ENCODE peak calls at places on chromosomes 5 and 9, in six cellular contexts. Y, L, F, R, K and C are unnamed samples.

GRCh38 chr9:14173730-14174129 is 140.2 kb downstream of the NFIB start:
- DNase-seq in Y (no peak), L (peak), F (no peak), R (no peak), K (no peak), C (no peak)

GRCh38 chr5:146340260-146341081 is 1.8 kb downstream of the POU4F3 start:
- DNase-seq in Y (no peak), L (peak), F (peak), R (peak), K (peak), C (peak)

GRCh38 chr9:22170990-22171663 is 162.0 kb upstream of the CDKN2B start:
- DNase-seq in Y (no peak), L (no peak), F (peak), R (no peak), K (no peak), C (no peak)

GRCh38 chr9:89508951-89509607 is 11.2 kb upstream of the SEMA4D start:
- DNase-seq in Y (no peak), L (no peak), F (no peak), R (no peak), K (no peak), C (no peak)

GRCh38 chr5:14265574-14265973 is 122.4 kb downstream of the TRIO start:
- DNase-seq in Y (peak), L (no peak), F (no peak), R (peak), K (peak), C (peak)

GRCh38 chr9:121349009-121349408 is 21.0 kb downstream of the STOM start:
- DNase-seq in Y (no peak), L (no peak), F (no peak), R (peak), K (peak), C (no peak)

GRCh38 chr5:114101153-114101552 is 260.7 kb upstream of the KCNN2 start:
- DNase-seq in Y (no peak), L (no peak), F (peak), R (peak), K (peak), C (peak)

GRCh38 chr5:36227046-36227445 is 14.7 kb downstream of the NADK2 start:
- DNase-seq in Y (no peak), L (no peak), F (no peak), R (no peak), K (no peak), C (no peak)

GRCh38 chr5:102922111-102922510 is 167.0 kb downstream of the PAM start:
- DNase-seq in Y (no peak), L (no peak), F (no peak), R (no peak), K (no peak), C (no peak)

GRCh38 chr5:446864-447263 is 3.9 kb downstream of the EXOC3 start:
- DNase-seq in Y (no peak), L (peak), F (peak), R (peak), K (peak), C (peak)

GRCh38 chr5:306011-306805 is 15.3 kb upstream of the AHRR start:
- DNase-seq in Y (no peak), L (no peak), F (no peak), R (no peak), K (no peak), C (no peak)

GRCh38 chr9:87119328-87119881 is 172.1 kb upstream of the GAS1 start:
- DNase-seq in Y (peak), L (peak), F (no peak), R (peak), K (peak), C (peak)

GRCh38 chr9:133904371-133905090 is 87.6 kb downstream of the VAV2 start:
- DNase-seq in Y (no peak), L (no peak), F (no peak), R (peak), K (no peak), C (peak)

GRCh38 chr9:128213746-128214497 is 10.7 kb downstream of the DNM1 start:
- DNase-seq in Y (no peak), L (no peak), F (no peak), R (no peak), K (no peak), C (no peak)

GRCh38 chr5:152058267-152058666 is 133.6 kb upstream of the GLRA1 start:
- DNase-seq in Y (no peak), L (peak), F (no peak), R (no peak), K (no peak), C (no peak)

GRCh38 chr9:32524558-32525461 is 1.2 kb downstream of the RIGI start:
- DNase-seq in Y (no peak), L (no peak), F (peak), R (no peak), K (peak), C (peak)

GRCh38 chr5:121152411-121152810 is 688.3 kb downstream of the PRR16 start:
- DNase-seq in Y (no peak), L (no peak), F (peak), R (no peak), K (no peak), C (no peak)

GRCh38 chr5:150036513-150036912 is 36.0 kb downstream of the HMGXB3 start:
- DNase-seq in Y (peak), L (no peak), F (no peak), R (peak), K (peak), C (peak)

GRCh38 chr5:133746834-133747233 is 134.5 kb upstream of the FSTL4 start:
- DNase-seq in Y (no peak), L (no peak), F (peak), R (no peak), K (no peak), C (no peak)

GRCh38 chr9:30723656-30724055 is 1660.8 kb upstream of the ACO1 start:
- DNase-seq in Y (no peak), L (no peak), F (no peak), R (peak), K (peak), C (no peak)

GRCh38 chr5:84290161-84290560 is 94.5 kb downstream of the EDIL3 start:
- DNase-seq in Y (no peak), L (no peak), F (no peak), R (peak), K (peak), C (peak)

GRCh38 chr9:124255222-124255621 is 2.5 kb upstream of the NEK6 start:
- DNase-seq in Y (no peak), L (no peak), F (peak), R (no peak), K (no peak), C (no peak)

GRCh38 chr5:83895860-83896259 is 175.2 kb upstream of the HAPLN1 start:
- DNase-seq in Y (no peak), L (no peak), F (no peak), R (peak), K (no peak), C (no peak)

GRCh38 chr5:93925321-93925720 is 183.9 kb upstream of the POU5F2 start:
- DNase-seq in Y (no peak), L (no peak), F (no peak), R (no peak), K (peak), C (no peak)

GRCh38 chr5:126503602-126504104 is 80.4 kb downstream of the GRAMD2B start:
- DNase-seq in Y (no peak), L (no peak), F (no peak), R (peak), K (peak), C (peak)

GRCh38 chr9:37753489-37754190 is at the start of gene TRMT10B:
- DNase-seq in Y (no peak), L (peak), F (peak), R (peak), K (peak), C (peak)
- TF ChIP-seq CTCF in Y (no peak), L (no peak), F (no peak), R (no peak), K (no peak), C (no peak)

GRCh38 chr5:96871022-96871388 is 5.3 kb upstream of the ERAP2 start:
- DNase-seq in Y (no peak), L (no peak), F (no peak), R (no peak), K (no peak), C (no peak)
- H3K4me3 ChIP-seq in Y (no peak), L (no peak), F (peak), R (no peak), K (no peak), C (no peak)

DNA sequence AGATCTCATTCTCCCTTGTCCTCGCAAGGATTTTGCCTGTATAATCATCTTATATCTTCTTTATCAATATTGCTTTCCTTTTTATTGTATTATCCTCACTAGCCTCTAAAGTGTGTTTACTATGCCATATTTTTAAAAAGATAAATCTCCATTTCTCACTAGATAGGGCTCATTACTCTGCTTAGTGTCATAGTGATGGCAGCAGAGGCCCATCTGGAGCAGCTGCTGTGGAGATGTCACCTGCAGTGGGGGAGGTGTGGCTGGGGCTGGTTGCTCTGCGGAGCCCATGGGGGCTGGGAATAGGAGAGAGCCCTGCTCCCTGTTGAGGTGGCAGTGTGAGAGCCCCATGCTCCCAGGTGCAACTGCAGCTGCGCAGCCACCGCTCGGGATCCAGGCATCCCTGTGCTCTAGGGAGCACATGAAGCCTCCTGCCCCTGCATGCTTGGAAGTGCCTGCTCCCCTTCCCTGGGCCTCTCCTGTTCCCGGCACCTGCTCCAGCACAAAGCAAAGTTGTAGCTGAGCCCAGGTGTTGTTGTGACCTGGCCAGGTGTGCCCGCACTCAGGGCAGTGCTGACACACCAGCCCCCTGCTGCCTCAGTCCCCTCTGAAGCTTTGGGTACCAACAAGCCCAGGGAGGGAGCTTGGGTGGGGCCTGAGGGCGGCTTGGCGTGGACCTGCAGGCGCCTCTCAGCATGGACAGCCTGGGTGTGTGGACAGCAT is 144.6 kb upstream of the MRPS30 start:
- DNase-seq in Y (no peak), L (no peak), F (no peak), R (no peak), K (no peak), C (no peak)
- TF ChIP-seq CTCF in Y (no peak), L (no peak), F (no peak), R (no peak), K (no peak), C (no peak)

GRCh38 chr9:114803459-114803858 is 2.4 kb downstream of the TNFSF15 start:
- DNase-seq in Y (no peak), L (peak), F (no peak), R (no peak), K (no peak), C (no peak)

GRCh38 chr9:114803886-114804285 is 2.0 kb downstream of the TNFSF15 start:
- DNase-seq in Y (no peak), L (no peak), F (no peak), R (no peak), K (peak), C (peak)

GRCh38 chr9:114806571-114806970 is 732 bp upstream of the TNFSF15 start:
- DNase-seq in Y (no peak), L (no peak), F (no peak), R (no peak), K (no peak), C (no peak)

GRCh38 chr9:114805670-114806551 is at the start of gene TNFSF15:
- DNase-seq in Y (no peak), L (peak), F (peak), R (no peak), K (peak), C (peak)

DNA sequence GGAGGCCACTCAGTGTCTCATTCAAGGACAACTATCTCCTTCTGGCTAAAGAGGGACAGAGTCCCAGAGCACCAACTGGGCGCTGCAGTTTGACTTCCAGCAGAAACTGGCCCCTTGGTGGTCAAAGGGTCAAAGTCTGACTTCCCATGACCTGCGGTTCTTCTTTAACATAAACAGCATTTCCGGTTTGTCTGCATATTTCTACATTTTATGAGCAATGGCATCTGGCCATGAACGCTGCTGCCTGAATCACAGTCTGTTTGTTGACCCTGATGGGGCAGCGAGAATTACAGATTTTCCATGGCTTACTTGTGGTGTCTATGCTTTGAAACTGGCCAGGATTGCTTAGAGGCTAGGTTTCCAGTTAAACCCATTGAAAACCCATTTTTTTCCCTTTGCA is 1.3 kb downstream of the TNFSF15 start:
- DNase-seq in Y (peak), L (peak), F (no peak), R (peak), K (peak), C (peak)
- H3K4me3 ChIP-seq in Y (no peak), L (no peak), F (no peak), R (no peak), K (no peak), C (peak)

DNA sequence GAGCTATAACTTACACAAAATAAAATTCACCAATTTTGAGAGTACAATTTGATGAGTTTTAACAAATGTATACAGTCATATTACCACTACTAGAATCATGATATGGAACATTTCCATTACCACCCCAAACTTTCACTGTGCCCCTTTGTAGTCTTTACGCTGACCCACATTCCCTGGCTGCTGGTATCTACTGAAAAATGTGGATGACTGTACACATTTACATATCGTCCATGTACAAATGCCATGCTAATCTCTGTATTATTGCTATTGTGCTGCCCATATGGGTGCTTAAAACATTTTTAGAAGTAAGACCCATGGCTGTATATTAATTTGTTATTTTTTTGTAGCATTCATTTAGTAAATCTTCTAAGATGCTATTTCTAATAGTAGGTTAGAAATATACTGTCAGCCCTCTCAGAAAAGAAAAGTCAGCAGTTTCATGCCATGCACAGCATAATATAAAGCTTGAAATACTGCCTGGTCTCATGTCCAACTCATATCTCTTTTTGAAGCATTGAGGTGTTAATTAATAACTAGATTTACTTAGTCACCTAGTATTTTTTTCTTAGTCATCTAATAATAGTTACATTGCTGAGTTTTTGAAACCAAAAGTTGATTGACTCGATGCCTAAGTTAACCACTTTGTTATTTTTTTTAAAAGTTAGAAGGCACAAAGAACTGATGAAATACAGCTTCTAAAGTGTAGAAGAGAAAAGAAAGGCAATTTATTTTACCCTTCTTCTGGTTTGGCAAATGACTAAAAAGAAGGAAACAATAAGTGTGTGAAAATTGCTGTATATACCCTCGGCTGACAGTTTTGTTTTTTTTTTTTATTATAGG is 188.3 kb upstream of the MEF2C start:
- DNase-seq in Y (no peak), L (no peak), F (peak), R (no peak), K (peak), C (no peak)
- TF ChIP-seq CTCF in Y (no peak), L (no peak), F (no peak), R (no peak), K (no peak), C (no peak)

GRCh38 chr5:66596791-66597757 is 881 bp downstream of the MAST4 start:
- DNase-seq in Y (no peak), L (peak), F (no peak), R (peak), K (peak), C (peak)
- H3K4me3 ChIP-seq in Y (peak), L (peak), F (peak), R (peak), K (peak), C (peak)

GRCh38 chr5:123364443-123364842 is 58.8 kb downstream of the CEP120 start:
- DNase-seq in Y (no peak), L (no peak), F (no peak), R (no peak), K (no peak), C (peak)

GRCh38 chr5:123369371-123369968 is 53.7 kb downstream of the CEP120 start:
- DNase-seq in Y (no peak), L (no peak), F (no peak), R (no peak), K (no peak), C (no peak)

GRCh38 chr5:123371575-123372179 is 51.5 kb downstream of the CEP120 start:
- DNase-seq in Y (no peak), L (peak), F (peak), R (no peak), K (no peak), C (peak)

GRCh38 chr5:123365163-123365562 is 58.0 kb downstream of the CEP120 start:
- DNase-seq in Y (no peak), L (no peak), F (no peak), R (no peak), K (peak), C (peak)

DNA sequence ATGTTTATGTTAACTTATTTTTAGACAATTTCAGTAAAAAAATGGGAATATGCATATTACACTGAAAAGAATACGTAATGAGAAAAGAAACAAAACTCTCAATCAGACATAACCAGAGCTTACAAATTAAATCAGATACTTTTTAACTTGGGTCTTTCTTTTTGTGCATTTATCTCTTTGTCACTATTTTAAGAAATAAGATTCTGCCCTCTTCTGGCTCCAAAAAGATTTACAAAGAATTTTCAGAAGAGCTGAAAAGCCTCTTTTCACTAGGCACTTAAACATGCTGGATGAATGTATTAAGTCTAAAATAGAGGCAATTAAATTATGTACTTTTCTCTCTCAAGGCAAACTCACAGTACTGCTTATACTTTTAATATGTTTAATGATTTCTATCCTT is 55.5 kb downstream of the CEP120 start:
- DNase-seq in Y (no peak), L (no peak), F (peak), R (peak), K (peak), C (peak)
- TF ChIP-seq CTCF in Y (no peak), L (peak), F (peak), R (peak), K (no peak), C (peak)

GRCh38 chr5:180206993-180207392 is 2.0 kb downstream of the RASGEF1C start:
- DNase-seq in Y (no peak), L (no peak), F (no peak), R (no peak), K (no peak), C (no peak)
- H3K4me3 ChIP-seq in Y (no peak), L (no peak), F (no peak), R (no peak), K (no peak), C (no peak)

DNA sequence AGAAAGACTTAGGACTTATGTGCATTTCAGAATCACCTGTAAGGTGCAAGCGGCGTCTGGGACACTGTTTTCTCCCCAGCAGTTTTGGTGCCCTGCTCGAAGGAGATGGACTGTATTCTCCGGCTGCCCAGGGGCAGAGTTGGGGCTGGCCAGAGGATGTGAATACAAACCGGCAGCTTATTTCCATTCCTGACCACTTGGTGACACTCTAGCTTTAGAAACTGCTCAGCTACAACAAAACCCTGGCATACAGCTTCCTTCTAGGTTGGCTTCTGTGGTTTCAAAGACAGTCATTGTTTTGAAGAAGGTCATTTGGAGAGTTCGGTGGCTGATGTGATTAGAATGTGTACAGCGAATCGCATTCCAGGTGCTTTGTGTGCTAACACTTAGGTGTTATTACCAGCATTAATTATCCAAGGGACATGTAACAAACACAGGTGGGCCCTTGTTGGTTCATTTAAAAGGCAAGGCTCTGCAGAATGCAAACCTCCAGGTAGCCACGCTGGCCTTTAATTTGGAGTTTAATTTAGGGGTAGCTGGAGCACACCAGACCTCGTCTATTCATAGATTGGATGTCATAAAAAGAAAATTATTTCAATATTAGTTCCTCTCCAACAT is 191.0 kb downstream of the MAT2B start:
- DNase-seq in Y (peak), L (no peak), F (peak), R (peak), K (peak), C (peak)
- TF ChIP-seq CTCF in Y (peak), L (peak), F (peak), R (peak), K (peak), C (peak)